ENCODE peak calls at places on chromosome 1, in ten cellular contexts. Z, C, Q, W, F, V, B, J, P and Y are unnamed samples.
A peak's percentile ranks its signal among the peaks of the same experiment; 100 is the strongest.

GRCh38 chr1:49197081-49197480 is 420.4 kb upstream of the BEND5 start:
- DNase-seq in Z (no peak), C (no peak), Q (no peak), W (no peak), F (no peak), V (no peak), B (no peak), J (no peak), P (no peak), Y (no peak)

GRCh38 chr1:9004731-9005708 is 21.2 kb downstream of the SLC2A7 start:
- DNase-seq in Z (peak; percentile 93), C (peak; percentile 71), Q (peak; percentile 91), W (peak; percentile 94), F (peak; percentile 87), V (peak; percentile 60), B (peak; percentile 66), J (peak; percentile 53), P (peak; percentile 29), Y (peak; percentile 98)

GRCh38 chr1:212650228-212650627 is 41.7 kb downstream of the ATF3 start:
- DNase-seq in Z (no peak), C (no peak), Q (no peak), W (no peak), F (no peak), V (no peak), B (no peak), J (no peak), P (no peak), Y (no peak)

GRCh38 chr1:2617981-2618470 is 14.8 kb downstream of the MMEL1 start:
- DNase-seq in Z (no peak), C (no peak), Q (no peak), W (no peak), F (no peak), V (no peak), B (no peak), J (no peak), P (no peak), Y (peak; percentile 69)

GRCh38 chr1:161084205-161084988 is 5.0 kb downstream of the NECTIN4 start:
- DNase-seq in Z (peak; percentile 41), C (no peak), Q (peak; percentile 67), W (peak; percentile 29), F (no peak), V (no peak), B (no peak), J (no peak), P (no peak), Y (peak; percentile 83)

GRCh38 chr1:33152685-33153432 is 29.0 kb downstream of the TRIM62 start:
- DNase-seq in Z (peak; percentile 98), C (peak; percentile 53), Q (peak; percentile 89), W (peak; percentile 78), F (no peak), V (no peak), B (no peak), J (no peak), P (no peak), Y (peak; percentile 94)

GRCh38 chr1:244151558-244151957 is 100.5 kb downstream of the ZBTB18 start:
- DNase-seq in Z (no peak), C (no peak), Q (no peak), W (no peak), F (no peak), V (no peak), B (no peak), J (no peak), P (no peak), Y (no peak)

GRCh38 chr1:234647758-234648157 is 37.8 kb upstream of the IRF2BP2 start:
- DNase-seq in Z (no peak), C (no peak), Q (no peak), W (no peak), F (no peak), V (no peak), B (no peak), J (no peak), P (no peak), Y (no peak)

GRCh38 chr1:115671176-115672062 is 29.6 kb downstream of the VANGL1 start:
- DNase-seq in Z (peak; percentile 24), C (no peak), Q (peak; percentile 70), W (no peak), F (no peak), V (no peak), B (no peak), J (no peak), P (no peak), Y (no peak)

GRCh38 chr1:12608311-12608957 is 9.6 kb downstream of the DHRS3 start:
- DNase-seq in Z (no peak), C (no peak), Q (peak; percentile 41), W (no peak), F (no peak), V (no peak), B (no peak), J (no peak), P (no peak), Y (no peak)

GRCh38 chr1:9242338-9242969 is 7.9 kb downstream of the H6PD start:
- DNase-seq in Z (no peak), C (peak; percentile 95), Q (peak; percentile 65), W (no peak), F (peak; percentile 83), V (no peak), B (no peak), J (no peak), P (no peak), Y (peak; percentile 79)

GRCh38 chr1:177082855-177083741 is 81.4 kb downstream of the ASTN1 start:
- DNase-seq in Z (no peak), C (no peak), Q (peak; percentile 5), W (peak; percentile 32), F (no peak), V (no peak), B (no peak), J (no peak), P (no peak), Y (no peak)

GRCh38 chr1:9410737-9411297 is 118.1 kb downstream of the SPSB1 start:
- DNase-seq in Z (peak; percentile 63), C (no peak), Q (peak; percentile 66), W (peak; percentile 37), F (no peak), V (no peak), B (no peak), J (no peak), P (peak; percentile 69), Y (peak; percentile 87)

GRCh38 chr1:180155202-180155682 is 573 bp downstream of the QSOX1 start:
- DNase-seq in Z (peak; percentile 49), C (peak; percentile 40), Q (no peak), W (peak; percentile 40), F (no peak), V (no peak), B (no peak), J (no peak), P (no peak), Y (peak; percentile 87)

GRCh38 chr1:108089482-108089881 is 110.7 kb downstream of the SLC25A24 start:
- DNase-seq in Z (no peak), C (no peak), Q (peak; percentile 17), W (no peak), F (no peak), V (no peak), B (no peak), J (no peak), P (no peak), Y (no peak)

GRCh38 chr1:1212780-1213152 is 1.2 kb downstream of the TNFRSF4 start:
- DNase-seq in Z (no peak), C (no peak), Q (no peak), W (no peak), F (peak; percentile 77), V (no peak), B (no peak), J (no peak), P (no peak), Y (peak; percentile 95)

GRCh38 chr1:228695015-228695955 is 40.0 kb upstream of the RHOU start:
- DNase-seq in Z (no peak), C (no peak), Q (no peak), W (no peak), F (no peak), V (no peak), B (no peak), J (no peak), P (no peak), Y (no peak)

GRCh38 chr1:243261389-243261788 is 5.5 kb downstream of the SDCCAG8 start:
- DNase-seq in Z (no peak), C (no peak), Q (peak; percentile 58), W (peak; percentile 42), F (no peak), V (no peak), B (no peak), J (no peak), P (no peak), Y (peak; percentile 54)

GRCh38 chr1:36128126-36128904 is 3.3 kb upstream of the COL8A2 start:
- DNase-seq in Z (no peak), C (no peak), Q (no peak), W (peak; percentile 79), F (no peak), V (no peak), B (no peak), J (no peak), P (no peak), Y (peak; percentile 98)

GRCh38 chr1:170267317-170267716 is 121.6 kb downstream of the NTMT2 start:
- DNase-seq in Z (peak; percentile 23), C (no peak), Q (peak; percentile 18), W (no peak), F (no peak), V (no peak), B (no peak), J (no peak), P (no peak), Y (no peak)

GRCh38 chr1:2546515-2547209 is 9.5 kb upstream of the TNFRSF14 start:
- DNase-seq in Z (peak; percentile 91), C (peak; percentile 89), Q (peak; percentile 58), W (peak; percentile 94), F (peak; percentile 91), V (no peak), B (peak; percentile 60), J (peak; percentile 69), P (no peak), Y (peak; percentile 99)

GRCh38 chr1:79945391-79945790 is 938.9 kb upstream of the ADGRL4 start:
- DNase-seq in Z (no peak), C (no peak), Q (no peak), W (no peak), F (no peak), V (no peak), B (no peak), J (no peak), P (no peak), Y (no peak)

GRCh38 chr1:223135176-223135575 is 7.9 kb downstream of the TLR5 start:
- DNase-seq in Z (no peak), C (no peak), Q (no peak), W (peak; percentile 83), F (no peak), V (no peak), B (no peak), J (no peak), P (no peak), Y (peak; percentile 90)

GRCh38 chr1:27372808-27373690 is 1.6 kb downstream of the FCN3 start:
- DNase-seq in Z (peak; percentile 53), C (no peak), Q (no peak), W (no peak), F (no peak), V (no peak), B (no peak), J (no peak), P (no peak), Y (no peak)

GRCh38 chr1:159071970-159072582 is 4.5 kb downstream of the AIM2 start:
- DNase-seq in Z (no peak), C (no peak), Q (peak; percentile 90), W (peak; percentile 81), F (no peak), V (peak; percentile 48), B (no peak), J (no peak), P (peak; percentile 36), Y (peak; percentile 87)

GRCh38 chr1:231584117-231584516 is 42.5 kb upstream of the DISC1 start:
- DNase-seq in Z (no peak), C (no peak), Q (peak; percentile 91), W (peak; percentile 40), F (no peak), V (peak; percentile 65), B (no peak), J (no peak), P (peak; percentile 60), Y (peak; percentile 82)